ENCODE peak calls at places on chromosome 14, in six cellular contexts. F, O, H, G, X and J are unnamed samples.

GRCh38 chr14:38079268-38079667 is 128.4 kb upstream of the SSTR1 start:
- DNase-seq in F (no peak), O (no peak), H (peak), G (peak), X (no peak), J (no peak)

GRCh38 chr14:23186913-23187654 is 3.6 kb upstream of the SLC7A8 start:
- DNase-seq in F (peak), O (peak), H (peak), G (peak), X (no peak), J (peak)

GRCh38 chr14:39768579-39768978 is 336.3 kb upstream of the FBXO33 start:
- DNase-seq in F (no peak), O (no peak), H (no peak), G (no peak), X (no peak), J (no peak)

GRCh38 chr14:93788307-93788556 is at the start of gene PRIMA1:
- DNase-seq in F (no peak), O (no peak), H (no peak), G (no peak), X (no peak), J (no peak)

GRCh38 chr14:104328607-104329006 is 190.2 kb downstream of the KIF26A start:
- DNase-seq in F (no peak), O (no peak), H (no peak), G (no peak), X (no peak), J (no peak)

GRCh38 chr14:58969951-58970751 is 218.3 kb upstream of the DAAM1 start:
- DNase-seq in F (no peak), O (no peak), H (no peak), G (no peak), X (no peak), J (no peak)

GRCh38 chr14:71050227-71050823 is 143.1 kb downstream of the PCNX1 start:
- DNase-seq in F (no peak), O (no peak), H (peak), G (peak), X (no peak), J (no peak)

GRCh38 chr14:59009967-59010366 is 178.5 kb upstream of the DAAM1 start:
- DNase-seq in F (no peak), O (no peak), H (no peak), G (no peak), X (no peak), J (no peak)

GRCh38 chr14:45492876-45493275 is 239.9 kb upstream of the MIS18BP1 start:
- DNase-seq in F (no peak), O (no peak), H (peak), G (no peak), X (peak), J (no peak)

GRCh38 chr14:76112889-76113611 is 38.7 kb upstream of the GPATCH2L start:
- DNase-seq in F (no peak), O (no peak), H (no peak), G (no peak), X (no peak), J (no peak)

GRCh38 chr14:81991998-81992397 is 458.3 kb upstream of the SEL1L start:
- DNase-seq in F (no peak), O (no peak), H (peak), G (peak), X (no peak), J (no peak)

GRCh38 chr14:103283916-103284315 is 50.1 kb upstream of the EIF5 start:
- DNase-seq in F (no peak), O (no peak), H (no peak), G (no peak), X (no peak), J (no peak)

GRCh38 chr14:59243174-59243573 is 54.7 kb downstream of the DAAM1 start:
- DNase-seq in F (no peak), O (no peak), H (no peak), G (no peak), X (no peak), J (no peak)

GRCh38 chr14:31261859-31262739 is 54.5 kb upstream of the HECTD1 start:
- DNase-seq in F (peak), O (no peak), H (peak), G (peak), X (no peak), J (no peak)

GRCh38 chr14:62301911-62302310 is 539.7 kb downstream of the SNAPC1 start:
- DNase-seq in F (no peak), O (no peak), H (peak), G (peak), X (no peak), J (no peak)

GRCh38 chr14:35337074-35337556 is 44.9 kb downstream of the PSMA6 start:
- DNase-seq in F (no peak), O (no peak), H (no peak), G (no peak), X (no peak), J (no peak)
- H3K4me3 ChIP-seq in F (no peak), O (no peak), H (no peak), G (no peak), X (no peak), J (no peak)

DNA sequence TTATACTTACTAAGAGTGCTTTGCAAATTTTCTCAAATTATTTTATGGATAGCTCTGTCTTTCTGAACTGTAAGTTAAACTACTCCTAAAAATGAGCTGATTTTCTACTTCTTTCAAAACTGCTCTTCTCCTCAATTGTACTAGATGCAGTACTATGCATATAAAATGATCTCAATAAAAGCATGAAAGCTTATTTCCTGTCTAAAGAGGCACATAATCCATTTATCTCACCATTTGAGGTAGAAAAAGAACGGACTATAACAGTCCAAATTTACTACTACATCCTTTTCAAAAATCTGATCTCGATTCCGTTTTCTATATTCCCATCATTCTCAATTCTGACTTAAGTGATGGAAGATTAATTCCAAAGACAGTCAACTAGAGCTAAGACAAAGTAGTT is 14.4 kb downstream of the SLIRP start:
- DNase-seq in F (no peak), O (no peak), H (no peak), G (no peak), X (no peak), J (no peak)
- TF ChIP-seq CTCF in F (no peak), O (no peak), H (no peak), G (no peak), X (no peak), J (no peak)

GRCh38 chr14:105432657-105433056 is 13.0 kb downstream of the MTA1 start:
- DNase-seq in F (no peak), O (no peak), H (no peak), G (no peak), X (no peak), J (no peak)

GRCh38 chr14:105427893-105428485 is 8.4 kb downstream of the MTA1 start:
- DNase-seq in F (no peak), O (no peak), H (no peak), G (no peak), X (no peak), J (no peak)

GRCh38 chr14:105430042-105430441 is 10.4 kb downstream of the MTA1 start:
- DNase-seq in F (no peak), O (no peak), H (no peak), G (no peak), X (no peak), J (no peak)

GRCh38 chr14:105431256-105431655 is 11.6 kb downstream of the MTA1 start:
- DNase-seq in F (no peak), O (no peak), H (no peak), G (no peak), X (no peak), J (no peak)

GRCh38 chr14:105430535-105430934 is 10.9 kb downstream of the MTA1 start:
- DNase-seq in F (no peak), O (no peak), H (peak), G (peak), X (no peak), J (no peak)
- H3K4me3 ChIP-seq in F (no peak), O (no peak), H (no peak), G (no peak), X (no peak), J (no peak)

DNA sequence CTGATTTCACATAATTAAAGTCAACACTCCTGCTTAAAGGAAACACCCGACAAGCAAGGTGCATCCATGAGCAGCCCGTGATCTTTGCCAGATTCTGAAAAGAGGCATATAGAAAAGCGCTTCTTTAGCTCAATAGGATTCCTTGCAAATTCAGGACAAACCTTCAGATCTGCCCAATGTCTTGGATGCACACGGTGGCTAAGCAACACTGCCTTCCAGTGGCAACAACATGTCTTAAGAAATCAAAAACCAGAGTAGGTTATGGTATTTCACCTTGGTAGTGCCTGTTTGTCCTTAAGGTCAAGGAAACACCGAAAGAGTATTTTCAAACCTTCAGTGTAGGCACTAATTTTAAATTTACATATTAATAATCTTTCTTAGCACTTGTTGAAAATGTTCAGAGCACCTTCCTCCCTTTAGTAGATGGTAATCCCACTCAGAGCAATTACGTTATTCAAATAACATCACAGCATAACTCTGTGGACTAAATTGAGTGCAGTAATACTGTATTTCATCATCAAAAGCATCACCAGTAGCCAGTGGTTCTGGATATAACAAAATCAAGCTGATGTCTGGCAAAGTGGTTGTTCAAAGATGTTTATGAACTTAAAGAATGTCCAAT is 58.0 kb upstream of the CDKN3 start:
- DNase-seq in F (no peak), O (no peak), H (peak), G (peak), X (no peak), J (no peak)
- TF ChIP-seq CTCF in F (no peak), O (peak), H (peak), G (peak), X (peak), J (peak)

GRCh38 chr14:99742509-99743487 is 50.4 kb upstream of the EML1 start:
- DNase-seq in F (no peak), O (no peak), H (no peak), G (no peak), X (no peak), J (no peak)

GRCh38 chr14:99744199-99744872 is 48.9 kb upstream of the EML1 start:
- DNase-seq in F (no peak), O (no peak), H (peak), G (peak), X (no peak), J (no peak)

GRCh38 chr14:99747167-99747566 is 46.0 kb upstream of the EML1 start:
- DNase-seq in F (no peak), O (no peak), H (no peak), G (no peak), X (no peak), J (no peak)

GRCh38 chr14:99745307-99745951 is 47.8 kb upstream of the EML1 start:
- DNase-seq in F (no peak), O (no peak), H (no peak), G (no peak), X (no peak), J (no peak)

DNA sequence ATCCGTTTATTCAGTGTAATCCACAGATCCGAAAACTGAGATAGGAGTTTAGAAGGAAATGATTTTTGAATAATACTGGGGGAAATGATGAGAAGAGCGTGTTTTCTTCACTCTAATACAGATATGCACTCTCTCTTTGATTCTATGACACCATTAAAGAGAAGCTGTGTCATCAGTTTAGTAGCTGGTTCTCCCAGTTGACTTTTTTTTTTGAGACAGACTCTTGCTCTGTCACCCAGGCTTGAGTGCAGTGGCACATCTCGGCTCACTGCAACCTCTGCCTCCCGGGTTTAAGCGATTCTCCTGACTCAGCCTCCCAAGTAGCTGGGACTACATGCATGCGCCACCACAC is 48.4 kb upstream of the EML1 start:
- DNase-seq in F (no peak), O (no peak), H (peak), G (peak), X (no peak), J (no peak)
- H3K4me3 ChIP-seq in F (no peak), O (no peak), H (no peak), G (no peak), X (no peak), J (no peak)